ENCODE peak calls at places on chromosome 19, in eight cellular contexts. R is lower lobe of right lung, Q is GM12878, J is fibroblast of mammary gland, D is heart left ventricle, P is PC-3, E is uterus, I is choroid plexus epithelial cell. H is an unnamed sample.
A peak's percentile ranks its signal among the peaks of the same experiment; 100 is the strongest.

GRCh38 chr19:40530091-40530901 is 46.4 kb upstream of the SHKBP1 start:
- DNase-seq in R (no peak), Q (no peak), J (no peak), D (no peak), P (no peak), E (no peak), I (no peak), H (no peak)

GRCh38 chr19:325173-325936 is 19.2 kb downstream of the MIER2 start:
- DNase-seq in R (no peak), Q (no peak), J (no peak), D (peak; percentile 62), P (no peak), E (no peak), I (no peak), H (no peak)

GRCh38 chr19:35644987-35645679 is 3.0 kb upstream of the COX6B1 start:
- DNase-seq in R (peak; percentile 88), Q (no peak), J (peak; percentile 47), D (peak; percentile 92), P (peak; percentile 56), E (peak; percentile 92), I (peak; percentile 60), H (peak; percentile 47)

GRCh38 chr19:7869910-7870511 is 4.2 kb downstream of the PRR36 start:
- DNase-seq in R (peak; percentile 70), Q (no peak), J (peak; percentile 21), D (no peak), P (peak; percentile 87), E (peak; percentile 55), I (peak; percentile 28), H (no peak)

GRCh38 chr19:13923194-13923987 is 14.8 kb downstream of the PODNL1 start:
- DNase-seq in R (no peak), Q (no peak), J (no peak), D (no peak), P (no peak), E (no peak), I (no peak), H (no peak)

GRCh38 chr19:55005684-55006488 is 32.2 kb downstream of the GP6 start:
- DNase-seq in R (no peak), Q (peak; percentile 64), J (peak; percentile 9), D (no peak), P (peak; percentile 11), E (no peak), I (peak; percentile 2), H (peak; percentile 48)

GRCh38 chr19:13902993-13903555 is 2.8 kb downstream of the BRME1 start:
- DNase-seq in R (no peak), Q (no peak), J (peak; percentile 15), D (no peak), P (peak; percentile 54), E (no peak), I (peak; percentile 29), H (no peak)

GRCh38 chr19:54108496-54108895 is 5.8 kb downstream of the NDUFA3 start:
- DNase-seq in R (peak; percentile 35), Q (no peak), J (no peak), D (no peak), P (no peak), E (no peak), I (no peak), H (no peak)

GRCh38 chr19:13070425-13071140 is 32.1 kb downstream of the LYL1 start:
- DNase-seq in R (no peak), Q (no peak), J (no peak), D (no peak), P (no peak), E (peak; percentile 50), I (no peak), H (no peak)

DNA sequence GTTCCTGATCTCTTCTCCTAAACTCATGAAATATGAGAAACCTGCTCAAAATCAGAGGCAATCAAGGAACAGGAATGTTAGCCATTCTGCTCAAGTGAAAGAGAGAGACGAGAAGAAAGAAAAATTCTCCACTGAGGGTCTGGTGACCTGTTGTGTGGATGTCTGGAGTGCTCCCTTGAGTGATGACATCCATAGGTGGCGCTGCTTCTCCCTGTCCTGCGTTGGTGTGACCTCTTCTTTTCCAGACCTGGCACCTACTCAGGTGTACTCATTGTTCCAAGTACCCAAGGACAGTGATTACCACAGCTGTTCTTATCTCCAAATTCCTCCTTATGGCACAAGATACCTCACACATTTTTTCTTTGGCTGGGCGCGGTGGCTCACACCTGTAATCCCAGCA is 4.0 kb downstream of the ZNF223 start:
- DNase-seq in R (no peak), Q (no peak), J (no peak), D (no peak), P (no peak), E (no peak), I (no peak), H (no peak)
- TF ChIP-seq CTCF in R (no peak), Q (no peak), J (no peak), D (no peak), P (no peak), E (no peak), I (no peak), H (no peak)

DNA sequence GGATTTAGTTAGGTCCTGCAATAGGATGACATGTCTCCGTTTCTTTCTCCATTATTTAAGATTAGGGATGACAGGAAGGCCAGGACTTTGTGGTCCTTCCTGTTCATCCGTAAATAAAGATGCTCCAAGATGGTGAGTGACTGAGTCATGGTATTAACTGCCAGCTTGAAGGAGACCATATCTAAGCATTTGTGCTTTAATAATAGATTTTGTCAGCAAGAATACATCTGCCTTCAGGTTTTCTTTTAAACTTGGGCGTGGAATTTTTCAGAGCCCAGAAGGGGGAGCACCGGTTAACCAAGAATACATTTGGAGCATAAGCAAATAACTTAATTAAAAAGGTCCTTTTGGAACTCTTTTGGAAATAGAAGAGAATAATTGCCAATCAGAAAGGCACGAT is 68.2 kb downstream of the ARHGAP35 start:
- DNase-seq in R (no peak), Q (no peak), J (peak; percentile 41), D (no peak), P (peak; percentile 30), E (no peak), I (peak; percentile 30), H (no peak)
- TF ChIP-seq CTCF in R (no peak), Q (no peak), J (peak; percentile 24), D (no peak), P (peak; percentile 48), E (no peak), I (peak; percentile 50), H (peak; percentile 25)

DNA sequence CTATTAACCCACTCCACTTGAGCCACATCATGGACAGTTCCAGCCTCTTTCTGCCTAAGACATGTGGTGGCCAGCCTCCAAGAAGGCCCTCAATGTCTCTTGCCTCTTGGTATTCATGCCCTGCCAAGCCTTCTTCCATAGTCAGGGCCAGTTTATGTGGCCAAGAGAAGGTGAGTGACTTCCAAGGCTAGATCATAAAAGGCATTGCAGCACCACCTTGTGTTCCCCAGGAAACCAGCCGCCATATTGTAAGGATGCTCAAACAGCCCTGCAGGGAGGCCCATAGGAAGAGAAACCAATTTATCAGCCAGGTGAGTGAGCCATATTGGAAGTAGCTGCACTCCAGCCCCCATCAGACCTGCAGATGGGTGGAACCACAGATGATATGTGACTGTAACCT is 12.3 kb upstream of the DNMT1 start:
- DNase-seq in R (no peak), Q (no peak), J (no peak), D (no peak), P (no peak), E (no peak), I (no peak), H (no peak)
- TF ChIP-seq CTCF in R (no peak), Q (no peak), J (no peak), D (no peak), P (peak; percentile 12), E (no peak), I (peak; percentile 6), H (no peak)

GRCh38 chr19:30699871-30700280 is 327.7 kb downstream of the ZNF536 start:
- DNase-seq in R (no peak), Q (no peak), J (no peak), D (no peak), P (no peak), E (no peak), I (no peak), H (no peak)

GRCh38 chr19:30694156-30694555 is 322.0 kb downstream of the ZNF536 start:
- DNase-seq in R (no peak), Q (no peak), J (no peak), D (no peak), P (no peak), E (no peak), I (no peak), H (no peak)

GRCh38 chr19:30695171-30695875 is 323.1 kb downstream of the ZNF536 start:
- DNase-seq in R (no peak), Q (no peak), J (no peak), D (no peak), P (no peak), E (no peak), I (no peak), H (no peak)

GRCh38 chr19:30693179-30693578 is 321.0 kb downstream of the ZNF536 start:
- DNase-seq in R (no peak), Q (no peak), J (no peak), D (no peak), P (no peak), E (no peak), I (no peak), H (no peak)

DNA sequence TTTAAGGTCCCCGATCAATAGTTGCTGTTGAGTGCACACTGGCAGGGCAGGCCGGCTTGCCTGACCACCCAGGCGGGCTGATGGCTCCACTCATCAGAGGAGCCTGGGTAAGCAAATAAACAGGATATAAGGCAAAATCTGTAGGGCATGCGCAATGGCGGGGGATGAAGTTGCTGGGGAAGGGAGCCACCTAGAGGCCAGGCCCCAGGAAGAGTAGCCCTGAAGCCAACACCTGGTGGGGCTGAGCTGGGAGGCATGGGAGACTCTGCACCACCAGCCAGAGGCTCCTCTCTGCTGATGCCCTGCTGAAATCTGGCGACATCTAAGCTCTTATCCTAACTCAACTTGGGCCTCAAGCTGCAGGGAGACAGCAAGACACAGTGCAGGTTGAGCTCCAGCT is 324.3 kb downstream of the ZNF536 start:
- DNase-seq in R (no peak), Q (no peak), J (no peak), D (no peak), P (no peak), E (peak; percentile 30), I (peak; percentile 44), H (no peak)
- TF ChIP-seq CTCF in R (peak; percentile 42), Q (peak; percentile 27), J (peak; percentile 4), D (peak; percentile 44), P (peak; percentile 25), E (peak; percentile 44), I (peak; percentile 58), H (peak; percentile 40)

DNA sequence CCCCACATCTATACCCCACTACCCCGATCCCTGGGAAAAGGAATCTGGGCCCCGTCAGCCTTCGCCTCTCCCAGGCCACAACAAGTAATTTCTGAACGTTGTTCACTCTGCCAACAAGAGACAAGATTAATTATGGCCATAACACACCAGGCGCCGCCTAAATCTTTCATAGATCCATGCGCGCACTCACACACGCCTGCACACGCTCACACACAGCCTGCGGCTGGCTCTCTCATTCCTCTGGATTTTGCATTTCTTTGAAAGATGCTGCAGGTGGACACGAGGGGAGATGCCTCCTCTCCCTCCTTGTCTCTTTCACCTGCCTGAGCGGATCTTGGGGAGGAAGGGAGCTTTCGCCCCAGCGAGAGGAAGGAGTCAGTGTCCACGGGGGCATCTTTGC is 17.1 kb downstream of the ZNRF4 start:
- DNase-seq in R (no peak), Q (no peak), J (no peak), D (no peak), P (no peak), E (no peak), I (no peak), H (no peak)
- TF ChIP-seq CTCF in R (no peak), Q (no peak), J (no peak), D (no peak), P (no peak), E (no peak), I (no peak), H (no peak)

GRCh38 chr19:45578861-45579260 is 5.7 kb downstream of the OPA3 start:
- DNase-seq in R (no peak), Q (no peak), J (no peak), D (peak; percentile 45), P (no peak), E (no peak), I (no peak), H (no peak)
- TF ChIP-seq CTCF in R (no peak), Q (no peak), J (no peak), D (no peak), P (no peak), E (no peak), I (no peak), H (no peak)

H was measured in astrocyte of the spinal cord.